ENCODE peak calls at places on chromosome 4, in seven cellular contexts. B is HCT116; G is coronary artery; Z is BJ; Y is endothelial cell; P is activated CD8-positive, alpha-beta memory T cell treated with anti-CD3 and anti-CD28 coated beads for 4 hours; D is NCI-H69. Q is an unnamed sample.

GRCh38 chr4:124433500-124433899 is 279.0 kb downstream of the ANKRD50 start:
- DNase-seq in B (no peak), G (no peak), Z (no peak), Y (no peak), P (no peak), D (peak), Q (no peak)

GRCh38 chr4:10529891-10530786 is 72.9 kb upstream of the ZNF518B start:
- DNase-seq in B (no peak), G (no peak), Z (no peak), Y (no peak), P (no peak), D (peak), Q (no peak)

GRCh38 chr4:39353478-39354177 is 12.5 kb downstream of the RFC1 start:
- DNase-seq in B (no peak), G (no peak), Z (peak), Y (no peak), P (no peak), D (peak), Q (no peak)

GRCh38 chr4:38311495-38311894 is 351.3 kb downstream of the PTTG2 start:
- DNase-seq in B (no peak), G (no peak), Z (no peak), Y (no peak), P (no peak), D (no peak), Q (no peak)

GRCh38 chr4:183657564-183657963 is 1.4 kb downstream of the RWDD4 start:
- DNase-seq in B (no peak), G (no peak), Z (no peak), Y (no peak), P (no peak), D (no peak), Q (no peak)

GRCh38 chr4:159003420-159004253 is 99.2 kb upstream of the RAPGEF2 start:
- DNase-seq in B (no peak), G (no peak), Z (no peak), Y (no peak), P (no peak), D (peak), Q (no peak)

GRCh38 chr4:187393546-187394344 is 601.8 kb upstream of the ZFP42 start:
- DNase-seq in B (no peak), G (no peak), Z (peak), Y (no peak), P (no peak), D (no peak), Q (no peak)

GRCh38 chr4:15479089-15479912 is 9.6 kb downstream of the CC2D2A start:
- DNase-seq in B (peak), G (peak), Z (peak), Y (peak), P (no peak), D (peak), Q (peak)

GRCh38 chr4:97367878-97368277 is 775.4 kb downstream of the STPG2 start:
- DNase-seq in B (peak), G (no peak), Z (no peak), Y (no peak), P (no peak), D (peak), Q (no peak)

GRCh38 chr4:126991965-126992364 is 640.8 kb upstream of the INTU start:
- DNase-seq in B (no peak), G (no peak), Z (peak), Y (no peak), P (no peak), D (peak), Q (no peak)

GRCh38 chr4:141058739-141059507 is 74.3 kb downstream of the RNF150 start:
- DNase-seq in B (no peak), G (no peak), Z (no peak), Y (no peak), P (no peak), D (no peak), Q (no peak)

Q was measured in dorsolateral prefrontal cortex.